ENCODE peak calls at places on chromosome 1, in five cellular contexts. H, T, O, R and M are unnamed samples. For H3K4me1 and H3K27me3, the result is how much of the 10 kb centered on the place peaks cover.

GRCh38 chr1:25131794-25132193 is 100.5 kb downstream of the SYF2 start:
- DNase-seq in H (no peak), T (no peak), O (no peak), R (no peak), M (no peak)

GRCh38 chr1:41783189-41783639 is 135.5 kb downstream of the HIVEP3 start:
- DNase-seq in H (no peak), T (no peak), O (peak), R (no peak), M (peak)

GRCh38 chr1:17010601-17011438 is 908 bp downstream of the ATP13A2 start:
- DNase-seq in H (peak), T (peak), O (no peak), R (peak), M (peak)

GRCh38 chr1:229661897-229662296 is 35.9 kb downstream of the URB2 start:
- DNase-seq in H (no peak), T (no peak), O (no peak), R (no peak), M (no peak)

GRCh38 chr1:48916121-48917069 is 139.7 kb upstream of the BEND5 start:
- DNase-seq in H (no peak), T (peak), O (peak), R (peak), M (peak)

GRCh38 chr1:78004719-78005346 is at the start of gene DNAJB4:
- DNase-seq in H (peak), T (peak), O (peak), R (peak), M (peak)

GRCh38 chr1:222618001-222618879 is at the start of gene MIA3:
- DNase-seq in H (peak), T (peak), O (peak), R (no peak), M (peak)

GRCh38 chr1:13819637-13820036 is 119.6 kb downstream of the PRDM2 start:
- DNase-seq in H (no peak), T (no peak), O (no peak), R (no peak), M (no peak)

GRCh38 chr1:200099040-200099439 is 71.5 kb downstream of the NR5A2 start:
- DNase-seq in H (no peak), T (no peak), O (no peak), R (no peak), M (no peak)

GRCh38 chr1:46180082-46180616 is 3.9 kb upstream of the P3R3URF start:
- DNase-seq in H (no peak), T (peak), O (no peak), R (peak), M (no peak)

GRCh38 chr1:25797939-25798338 is 2.1 kb upstream of the SELENON start:
- DNase-seq in H (no peak), T (peak), O (no peak), R (peak), M (peak)

GRCh38 chr1:27360159-27361043 is 6.4 kb downstream of the MAP3K6 start:
- DNase-seq in H (no peak), T (peak), O (no peak), R (peak), M (no peak)

GRCh38 chr1:101364370-101365120 is 127.7 kb downstream of the S1PR1 start:
- DNase-seq in H (no peak), T (no peak), O (peak), R (no peak), M (no peak)

GRCh38 chr1:39782103-39782502 is 6.6 kb downstream of the BMP8B start:
- DNase-seq in H (no peak), T (no peak), O (no peak), R (no peak), M (no peak)

GRCh38 chr1:30088594-30089556 is 634.5 kb downstream of the MATN1 start:
- DNase-seq in H (no peak), T (no peak), O (no peak), R (no peak), M (no peak)

GRCh38 chr1:61208815-61209214 is 126.5 kb downstream of the NFIA start:
- DNase-seq in H (no peak), T (no peak), O (no peak), R (no peak), M (no peak)

GRCh38 chr1:235078927-235079381 is 49.7 kb downstream of the TOMM20 start:
- DNase-seq in H (no peak), T (no peak), O (peak), R (no peak), M (no peak)

GRCh38 chr1:32240140-32240951 is 6.7 kb upstream of the FAM167B start:
- DNase-seq in H (peak), T (peak), O (peak), R (peak), M (no peak)

GRCh38 chr1:64505232-64505943 is 35.5 kb downstream of the CACHD1 start:
- DNase-seq in H (peak), T (peak), O (no peak), R (peak), M (peak)

GRCh38 chr1:225814381-225814780 is 4.5 kb downstream of the EPHX1 start:
- DNase-seq in H (no peak), T (no peak), O (no peak), R (no peak), M (no peak)

GRCh38 chr1:155982106-155982505 is 3.8 kb upstream of the ARHGEF2 start:
- DNase-seq in H (no peak), T (no peak), O (no peak), R (no peak), M (no peak)

GRCh38 chr1:204434116-204434755 is 22.6 kb upstream of the PPP1R15B start:
- DNase-seq in H (no peak), T (no peak), O (no peak), R (no peak), M (no peak)

GRCh38 chr1:204435886-204436271 is 24.3 kb upstream of the PPP1R15B start:
- DNase-seq in H (no peak), T (no peak), O (peak), R (no peak), M (no peak)

GRCh38 chr1:204437796-204438570 is 26.4 kb upstream of the PPP1R15B start:
- DNase-seq in H (no peak), T (no peak), O (no peak), R (no peak), M (no peak)

GRCh38 chr1:204432708-204433107 is 21.1 kb upstream of the PPP1R15B start:
- DNase-seq in H (no peak), T (no peak), O (no peak), R (no peak), M (no peak)

DNA sequence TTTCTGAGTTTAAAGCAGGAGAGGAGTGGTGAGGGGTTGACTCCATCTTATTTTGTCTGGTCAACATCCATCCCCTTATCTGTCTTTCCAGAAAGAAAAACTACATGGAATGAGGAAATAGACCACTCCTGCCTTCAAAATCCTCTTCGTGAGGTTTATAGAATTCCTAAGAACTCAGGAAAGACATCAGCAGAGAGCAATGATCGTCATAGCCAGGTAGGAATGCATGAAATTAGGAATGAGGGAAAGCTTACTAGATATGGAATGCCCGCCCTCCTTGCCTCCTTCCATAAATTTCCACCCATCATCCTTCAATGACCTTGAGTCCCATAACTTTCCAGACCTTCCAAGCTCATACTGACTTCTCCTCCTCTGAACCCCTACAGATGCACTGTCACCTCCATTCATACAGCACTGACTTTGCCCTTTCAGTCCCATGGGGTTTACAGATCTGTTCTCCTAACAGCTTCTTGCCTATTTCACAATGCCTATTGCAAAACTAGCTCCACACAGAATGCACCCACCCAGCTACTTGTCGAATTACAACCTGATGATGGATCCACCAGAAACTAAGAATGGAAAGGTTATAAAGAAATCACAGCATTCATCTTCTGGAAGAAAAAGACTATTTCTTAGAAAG is 23.7 kb upstream of the PPP1R15B start:
- DNase-seq in H (no peak), T (no peak), O (peak), R (no peak), M (no peak)
- H3K27ac ChIP-seq in H (no peak), T (no peak), O (no peak), R (no peak), M (no peak)

GRCh38 chr1:43300661-43301094 is at the start of gene TIE1:
- DNase-seq in H (no peak), T (no peak), O (no peak), R (no peak), M (no peak)
- H3K4me1 ChIP-seq in H (under half), T (under half), O (under half), R (under half), M (under half)

DNA sequence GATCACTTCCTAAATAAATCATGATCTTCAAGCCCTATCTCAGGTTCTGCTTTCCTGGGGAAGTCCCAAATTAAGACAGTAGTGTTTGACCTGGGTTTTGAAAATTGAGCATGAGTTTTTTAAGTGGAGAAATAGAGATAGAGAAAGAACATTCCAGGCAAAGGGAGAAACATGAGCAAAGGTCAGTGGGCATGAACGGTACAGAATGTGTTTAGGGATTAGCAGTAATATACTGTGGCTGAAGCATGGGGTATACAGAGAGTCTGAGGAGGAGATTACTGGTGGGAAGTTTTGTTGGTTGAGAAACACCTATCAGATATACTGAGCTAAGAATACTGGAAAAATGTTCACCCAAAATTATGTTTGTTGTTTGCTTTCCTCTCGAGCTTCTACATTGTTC is 15.2 kb upstream of the MYSM1 start:
- DNase-seq in H (no peak), T (no peak), O (no peak), R (no peak), M (no peak)
- H3K27me3 ChIP-seq in H (under half), T (under half), O (under half), R (under half), M (under half)

GRCh38 chr1:109713636-109714035 is 1.6 kb downstream of the GSTM5 start:
- DNase-seq in H (no peak), T (no peak), O (no peak), R (no peak), M (no peak)

GRCh38 chr1:109712321-109712864 is 342 bp downstream of the GSTM5 start:
- DNase-seq in H (no peak), T (no peak), O (no peak), R (no peak), M (no peak)

GRCh38 chr1:109716121-109716520 is 4.1 kb downstream of the GSTM5 start:
- DNase-seq in H (no peak), T (no peak), O (no peak), R (no peak), M (no peak)

GRCh38 chr1:109716570-109717090 is 4.6 kb downstream of the GSTM5 start:
- DNase-seq in H (no peak), T (no peak), O (no peak), R (no peak), M (no peak)

GRCh38 chr1:109714661-109715372 is 2.8 kb downstream of the GSTM5 start:
- DNase-seq in H (no peak), T (no peak), O (no peak), R (no peak), M (no peak)
- H3K27ac ChIP-seq in H (no peak), T (no peak), O (no peak), R (no peak), M (no peak)

DNA sequence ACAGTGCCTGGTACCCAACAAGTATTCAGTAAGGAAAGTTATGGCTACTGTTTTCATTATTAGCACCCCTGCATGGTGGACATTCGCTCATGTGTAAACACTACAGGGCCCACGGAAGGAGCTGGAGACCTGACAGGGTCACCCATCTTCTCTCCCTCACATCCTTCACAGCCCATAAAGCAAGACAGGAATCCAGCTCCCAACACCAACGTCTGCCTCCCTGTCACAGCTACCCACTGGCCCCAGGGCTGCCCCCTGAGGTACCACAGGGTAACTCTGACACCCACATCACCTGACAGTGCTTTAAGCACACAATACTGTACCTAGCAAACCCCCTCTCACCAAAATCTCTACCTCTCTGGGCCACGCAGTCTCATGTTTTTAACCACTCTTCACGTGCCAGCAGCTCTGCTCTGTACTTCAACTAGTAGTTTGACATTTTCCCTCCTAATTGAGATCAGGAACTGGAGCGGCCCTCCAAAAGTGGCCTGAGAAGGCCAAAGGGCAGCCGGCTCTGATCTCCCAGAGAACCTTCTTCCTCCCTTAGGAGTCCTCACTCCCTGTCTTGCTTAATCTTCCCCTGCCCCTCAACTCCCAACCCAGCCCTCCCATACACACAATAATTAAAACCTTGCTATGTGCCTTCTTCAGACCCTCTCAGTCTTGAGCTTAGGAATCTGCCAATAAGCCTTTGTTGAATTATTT is 76.8 kb downstream of the CD34 start:
- DNase-seq in H (no peak), T (no peak), O (no peak), R (no peak), M (no peak)
- H3K4me1 ChIP-seq in H (under half), T (under half), O (under half), R (under half), M (under half)

GRCh38 chr1:169786974-169787373 is 7.7 kb downstream of the METTL18 start:
- DNase-seq in H (no peak), T (no peak), O (no peak), R (no peak), M (no peak)
- H3K27me3 ChIP-seq in H (under half), T (under half), O (under half), R (under half), M (under half)